ENCODE peak calls at places on chromosomes 11 and 22, in six cellular contexts. E, N, H, F, W and B are unnamed samples.

GRCh38 chr11:44760477-44760872 is 33.7 kb downstream of the TSPAN18 start:
- DNase-seq in W (no peak), N (no peak), H (no peak), E (no peak), F (no peak), B (no peak)

GRCh38 chr11:76661306-76661751 is 9.2 kb downstream of the LRRC32 start:
- DNase-seq in W (no peak), H (no peak), F (peak), E (no peak), N (no peak), B (no peak)

GRCh38 chr11:130712480-130712879 is 203.8 kb downstream of the SNX19 start:
- DNase-seq in W (no peak), F (no peak), E (no peak), H (no peak), N (no peak), B (no peak)

GRCh38 chr11:2825261-2825885 is 60.2 kb downstream of the CDKN1C start:
- DNase-seq in E (no peak), W (no peak), N (peak), H (no peak), F (peak), B (peak)

GRCh38 chr22:37499789-37500188 is 13.6 kb upstream of the MFNG start:
- DNase-seq in W (no peak), F (no peak), H (no peak), E (no peak), N (no peak), B (no peak)

GRCh38 chr11:66100272-66101037 is 30.4 kb downstream of the PACS1 start:
- DNase-seq in H (peak), F (peak), W (peak), N (no peak), E (peak), B (no peak)

GRCh38 chr11:45102810-45103621 is 43.4 kb upstream of the PRDM11 start:
- DNase-seq in W (peak), E (peak), H (peak), N (peak), F (no peak), B (peak)

GRCh38 chr22:32281092-32281491 is 25.9 kb upstream of the SLC5A4 start:
- DNase-seq in N (no peak), H (peak), W (no peak), F (no peak), E (no peak), B (no peak)

GRCh38 chr11:118531597-118532084 is 649 bp downstream of the TMEM25 start:
- DNase-seq in W (no peak), F (no peak), N (no peak), E (no peak), H (no peak), B (no peak)

GRCh38 chr11:9664276-9665171 is 647 bp downstream of the SWAP70 start:
- DNase-seq in H (peak), N (no peak), W (no peak), E (peak), F (peak), B (no peak)

GRCh38 chr22:50001388-50002231 is 11.0 kb downstream of the IL17REL start:
- DNase-seq in E (no peak), H (peak), N (no peak), F (peak), W (no peak), B (no peak)

GRCh38 chr11:75929706-75930105 is 114.7 kb downstream of the UVRAG start:
- DNase-seq in N (no peak), E (no peak), W (no peak), H (no peak), F (no peak), B (no peak)

GRCh38 chr11:10808553-10809372 is at the start of gene EIF4G2:
- DNase-seq in W (peak), H (peak), E (peak), N (peak), F (peak), B (peak)

GRCh38 chr11:11989774-11990744 is 18.4 kb downstream of the DKK3 start:
- DNase-seq in H (no peak), N (no peak), F (peak), E (no peak), W (no peak), B (no peak)

GRCh38 chr11:14518820-14519219 is 1.4 kb downstream of the PSMA1 start:
- DNase-seq in W (no peak), F (no peak), E (no peak), H (no peak), N (no peak), B (no peak)

GRCh38 chr11:2523821-2524391 is 79.1 kb downstream of the KCNQ1 start:
- DNase-seq in H (no peak), F (peak), N (no peak), E (peak), W (no peak), B (peak)

GRCh38 chr22:38214248-38215056 is 12.7 kb downstream of the MAFF start:
- DNase-seq in N (peak), F (peak), W (peak), E (no peak), H (no peak), B (no peak)

GRCh38 chr22:43263645-43264514 is 76.9 kb upstream of the TTLL12 start:
- DNase-seq in E (peak), H (peak), N (no peak), W (peak), F (no peak), B (no peak)

GRCh38 chr11:70104961-70105360 is 26.8 kb downstream of the ANO1 start:
- DNase-seq in H (no peak), W (no peak), E (no peak), F (no peak), N (no peak), B (no peak)

GRCh38 chr22:40076702-40077645 is 82.2 kb downstream of the FAM83F start:
- DNase-seq in E (no peak), H (no peak), F (no peak), W (no peak), N (no peak), B (no peak)

GRCh38 chr11:130427581-130428211 is 713 bp downstream of the ADAMTS8 start:
- DNase-seq in E (no peak), W (no peak), H (peak), F (no peak), N (no peak), B (no peak)

GRCh38 chr11:113162590-113162961 is 151.8 kb upstream of the TTC12 start:
- DNase-seq in H (no peak), N (no peak), W (no peak), F (no peak), E (peak), B (no peak)

GRCh38 chr11:96185220-96185768 is 157.7 kb downstream of the MAML2 start:
- DNase-seq in H (no peak), W (no peak), F (no peak), E (peak), N (no peak), B (no peak)

GRCh38 chr11:76288166-76288978 is 82.1 kb upstream of the WNT11 start:
- DNase-seq in H (no peak), F (no peak), E (no peak), N (no peak), W (peak), B (no peak)

GRCh38 chr11:29120329-29120695 is 896.5 kb downstream of the KCNA4 start:
- DNase-seq in H (no peak), E (no peak), W (no peak), F (no peak), N (no peak), B (no peak)

GRCh38 chr11:64373598-64373974 is 14.6 kb downstream of the RPS6KA4 start:
- DNase-seq in H (no peak), N (no peak), F (no peak), E (no peak), W (no peak), B (no peak)

GRCh38 chr22:45917146-45917545 is 59.8 kb downstream of the WNT7B start:
- DNase-seq in F (no peak), H (peak), N (no peak), W (no peak), E (no peak), B (no peak)

GRCh38 chr11:36385121-36385530 is 89.0 kb downstream of the PRR5L start:
- DNase-seq in W (no peak), H (peak), E (no peak), F (no peak), N (peak), B (no peak)

GRCh38 chr11:15969701-15970329 is 386.5 kb downstream of the SOX6 start:
- DNase-seq in H (no peak), W (no peak), F (no peak), E (no peak), N (peak), B (no peak)

GRCh38 chr22:28137036-28137435 is 218.0 kb upstream of the PITPNB start:
- DNase-seq in W (no peak), F (no peak), H (no peak), N (no peak), E (no peak), B (no peak)

GRCh38 chr11:113614097-113614496 is 92.0 kb downstream of the TMPRSS5 start:
- DNase-seq in E (no peak), F (no peak), N (no peak), H (no peak), W (no peak), B (no peak)

GRCh38 chr22:27207907-27208306 is 550.5 kb downstream of the MIAT start:
- DNase-seq in H (peak), F (no peak), W (no peak), N (no peak), E (no peak), B (no peak)

GRCh38 chr11:74397531-74398243 is 546 bp downstream of the PGM2L1 start:
- DNase-seq in H (peak), W (peak), F (peak), E (peak), N (no peak), B (no peak)

GRCh38 chr11:110505514-110506284 is 76.0 kb downstream of the FDX1 start:
- DNase-seq in H (no peak), W (no peak), F (no peak), E (no peak), N (no peak), B (peak)

GRCh38 chr11:111446404-111447152 is 65.6 kb downstream of the BTG4 start:
- DNase-seq in F (peak), N (peak), W (peak), E (no peak), H (peak), B (peak)

GRCh38 chr22:27420186-27420816 is 381.3 kb downstream of the MN1 start:
- DNase-seq in E (no peak), F (no peak), N (no peak), W (no peak), H (no peak), B (no peak)